ENCODE peak calls at places on chromosomes 3 and 15, in five cellular contexts. One of them, this sample, is unnamed.

GRCh38 chr3:10883478-10884234 is 67.6 kb downstream of the SLC6A11 start:
- DNase-seq in stimulated activated CD8-positive, alpha-beta memory T cell treated with anti-CD3 and anti-CD28 coated beads, Interleukin-2, amount 100 ng/mL, for 48 hours: no peak
- DNase-seq in mesendoderm: peak; percentile 41
- DNase-seq in cardiac muscle cell: peak; percentile 15
- DNase-seq in EL: peak; percentile 8
- DNase-seq in this sample: no peak

GRCh38 chr3:64184621-64185020 is 40.6 kb downstream of the PRICKLE2 start:
- DNase-seq in stimulated activated CD8-positive, alpha-beta memory T cell treated with anti-CD3 and anti-CD28 coated beads, Interleukin-2, amount 100 ng/mL, for 48 hours: no peak
- DNase-seq in mesendoderm: no peak
- DNase-seq in cardiac muscle cell: no peak
- DNase-seq in EL: peak; percentile 62
- DNase-seq in this sample: no peak

GRCh38 chr3:66860771-66861170 is 137.3 kb upstream of the KBTBD8 start:
- DNase-seq in stimulated activated CD8-positive, alpha-beta memory T cell treated with anti-CD3 and anti-CD28 coated beads, Interleukin-2, amount 100 ng/mL, for 48 hours: no peak
- DNase-seq in mesendoderm: no peak
- DNase-seq in cardiac muscle cell: no peak
- DNase-seq in EL: no peak
- DNase-seq in this sample: no peak

GRCh38 chr15:78179286-78179840 is 30.2 kb downstream of the IDH3A start:
- DNase-seq in stimulated activated CD8-positive, alpha-beta memory T cell treated with anti-CD3 and anti-CD28 coated beads, Interleukin-2, amount 100 ng/mL, for 48 hours: no peak
- DNase-seq in mesendoderm: no peak
- DNase-seq in cardiac muscle cell: no peak
- DNase-seq in EL: no peak
- DNase-seq in this sample: no peak

GRCh38 chr3:123586966-123587365 is 2.1 kb upstream of the HACD2 start:
- DNase-seq in stimulated activated CD8-positive, alpha-beta memory T cell treated with anti-CD3 and anti-CD28 coated beads, Interleukin-2, amount 100 ng/mL, for 48 hours: no peak
- DNase-seq in mesendoderm: peak; percentile 70
- DNase-seq in cardiac muscle cell: peak; percentile 46
- DNase-seq in EL: peak; percentile 91
- DNase-seq in this sample: no peak

GRCh38 chr3:98733055-98733777 is 29.9 kb upstream of the ST3GAL6 start:
- DNase-seq in stimulated activated CD8-positive, alpha-beta memory T cell treated with anti-CD3 and anti-CD28 coated beads, Interleukin-2, amount 100 ng/mL, for 48 hours: peak; percentile 5
- DNase-seq in mesendoderm: peak; percentile 66
- DNase-seq in cardiac muscle cell: peak; percentile 61
- DNase-seq in EL: peak; percentile 39
- DNase-seq in this sample: peak; percentile 23

GRCh38 chr15:43939070-43939469 is 112.3 kb downstream of the WDR76 start:
- DNase-seq in stimulated activated CD8-positive, alpha-beta memory T cell treated with anti-CD3 and anti-CD28 coated beads, Interleukin-2, amount 100 ng/mL, for 48 hours: no peak
- DNase-seq in mesendoderm: no peak
- DNase-seq in cardiac muscle cell: peak; percentile 42
- DNase-seq in EL: peak; percentile 35
- DNase-seq in this sample: no peak

GRCh38 chr3:143110371-143110770 is 9.2 kb upstream of the CHST2 start:
- DNase-seq in stimulated activated CD8-positive, alpha-beta memory T cell treated with anti-CD3 and anti-CD28 coated beads, Interleukin-2, amount 100 ng/mL, for 48 hours: no peak
- DNase-seq in mesendoderm: no peak
- DNase-seq in cardiac muscle cell: no peak
- DNase-seq in EL: no peak
- DNase-seq in this sample: no peak

GRCh38 chr3:30493912-30494311 is 112.5 kb upstream of the TGFBR2 start:
- DNase-seq in stimulated activated CD8-positive, alpha-beta memory T cell treated with anti-CD3 and anti-CD28 coated beads, Interleukin-2, amount 100 ng/mL, for 48 hours: no peak
- DNase-seq in mesendoderm: no peak
- DNase-seq in cardiac muscle cell: peak; percentile 89
- DNase-seq in EL: peak; percentile 61
- DNase-seq in this sample: no peak

GRCh38 chr3:51477360-51477711 is 22.5 kb downstream of the DCAF1 start:
- DNase-seq in stimulated activated CD8-positive, alpha-beta memory T cell treated with anti-CD3 and anti-CD28 coated beads, Interleukin-2, amount 100 ng/mL, for 48 hours: no peak
- DNase-seq in mesendoderm: no peak
- DNase-seq in cardiac muscle cell: no peak
- DNase-seq in EL: no peak
- DNase-seq in this sample: no peak

GRCh38 chr3:8988791-8989558 is 25.7 kb upstream of the RAD18 start:
- DNase-seq in stimulated activated CD8-positive, alpha-beta memory T cell treated with anti-CD3 and anti-CD28 coated beads, Interleukin-2, amount 100 ng/mL, for 48 hours: no peak
- DNase-seq in mesendoderm: no peak
- DNase-seq in cardiac muscle cell: no peak
- DNase-seq in EL: no peak
- DNase-seq in this sample: no peak

GRCh38 chr15:76678766-76679165 is 226.4 kb downstream of the SCAPER start:
- DNase-seq in stimulated activated CD8-positive, alpha-beta memory T cell treated with anti-CD3 and anti-CD28 coated beads, Interleukin-2, amount 100 ng/mL, for 48 hours: no peak
- DNase-seq in mesendoderm: no peak
- DNase-seq in cardiac muscle cell: no peak
- DNase-seq in EL: peak; percentile 14
- DNase-seq in this sample: no peak

GRCh38 chr15:92623435-92623834 is 32.1 kb downstream of the FAM174B start:
- DNase-seq in stimulated activated CD8-positive, alpha-beta memory T cell treated with anti-CD3 and anti-CD28 coated beads, Interleukin-2, amount 100 ng/mL, for 48 hours: no peak
- DNase-seq in mesendoderm: no peak
- DNase-seq in cardiac muscle cell: no peak
- DNase-seq in EL: no peak
- DNase-seq in this sample: no peak

GRCh38 chr15:25345943-25346342 is 92.9 kb downstream of the UBE3A start:
- DNase-seq in stimulated activated CD8-positive, alpha-beta memory T cell treated with anti-CD3 and anti-CD28 coated beads, Interleukin-2, amount 100 ng/mL, for 48 hours: no peak
- DNase-seq in mesendoderm: peak; percentile 70
- DNase-seq in cardiac muscle cell: peak; percentile 52
- DNase-seq in EL: peak; percentile 20
- DNase-seq in this sample: no peak

GRCh38 chr3:177385831-177386301 is 188.6 kb upstream of the TBL1XR1 start:
- DNase-seq in stimulated activated CD8-positive, alpha-beta memory T cell treated with anti-CD3 and anti-CD28 coated beads, Interleukin-2, amount 100 ng/mL, for 48 hours: no peak
- DNase-seq in mesendoderm: no peak
- DNase-seq in cardiac muscle cell: peak; percentile 18
- DNase-seq in EL: peak; percentile 28
- DNase-seq in this sample: no peak

GRCh38 chr3:56612146-56612545 is 55.2 kb downstream of the CCDC66 start:
- DNase-seq in stimulated activated CD8-positive, alpha-beta memory T cell treated with anti-CD3 and anti-CD28 coated beads, Interleukin-2, amount 100 ng/mL, for 48 hours: no peak
- DNase-seq in mesendoderm: no peak
- DNase-seq in cardiac muscle cell: no peak
- DNase-seq in EL: no peak
- DNase-seq in this sample: no peak

GRCh38 chr3:16441306-16441898 is 72.1 kb downstream of the RFTN1 start:
- DNase-seq in stimulated activated CD8-positive, alpha-beta memory T cell treated with anti-CD3 and anti-CD28 coated beads, Interleukin-2, amount 100 ng/mL, for 48 hours: no peak
- DNase-seq in mesendoderm: no peak
- DNase-seq in cardiac muscle cell: peak; percentile 28
- DNase-seq in EL: no peak
- DNase-seq in this sample: no peak

GRCh38 chr3:143901105-143901504 is 52.8 kb upstream of the SLC9A9 start:
- DNase-seq in stimulated activated CD8-positive, alpha-beta memory T cell treated with anti-CD3 and anti-CD28 coated beads, Interleukin-2, amount 100 ng/mL, for 48 hours: no peak
- DNase-seq in mesendoderm: no peak
- DNase-seq in cardiac muscle cell: peak; percentile 81
- DNase-seq in EL: peak; percentile 59
- DNase-seq in this sample: no peak

GRCh38 chr15:85525755-85526154 is 145.4 kb downstream of the AKAP13 start:
- DNase-seq in stimulated activated CD8-positive, alpha-beta memory T cell treated with anti-CD3 and anti-CD28 coated beads, Interleukin-2, amount 100 ng/mL, for 48 hours: no peak
- DNase-seq in mesendoderm: no peak
- DNase-seq in cardiac muscle cell: no peak
- DNase-seq in EL: no peak
- DNase-seq in this sample: no peak

GRCh38 chr3:152051501-152052404 is 178.3 kb downstream of the SUCNR1 start:
- DNase-seq in stimulated activated CD8-positive, alpha-beta memory T cell treated with anti-CD3 and anti-CD28 coated beads, Interleukin-2, amount 100 ng/mL, for 48 hours: no peak
- DNase-seq in mesendoderm: no peak
- DNase-seq in cardiac muscle cell: peak; percentile 15
- DNase-seq in EL: no peak
- DNase-seq in this sample: no peak

GRCh38 chr15:83843511-83843910 is 189.6 kb downstream of the ADAMTSL3 start:
- DNase-seq in stimulated activated CD8-positive, alpha-beta memory T cell treated with anti-CD3 and anti-CD28 coated beads, Interleukin-2, amount 100 ng/mL, for 48 hours: no peak
- DNase-seq in mesendoderm: no peak
- DNase-seq in cardiac muscle cell: peak; percentile 86
- DNase-seq in EL: no peak
- DNase-seq in this sample: no peak

This sample was measured in mesothelial cell of epicardium.